ENCODE peak calls at places on chromosomes 2 and 18, in four cellular contexts. Z is upper lobe of right lung, J is endothelial cell, X is fibroblast of pulmonary artery. S is an unnamed sample.

GRCh38 chr2:190180313-190181065 is 118.0 kb upstream of the MSTN start:
- DNase-seq in Z (peak; percentile 83), J (peak; percentile 78), X (no peak), S (peak; percentile 17)

GRCh38 chr2:185689906-185690539 is 48.6 kb upstream of the FSIP2 start:
- DNase-seq in Z (no peak), J (no peak), X (no peak), S (no peak)

GRCh38 chr18:26549103-26549485 is 741 bp upstream of the KCTD1 start:
- DNase-seq in Z (peak; percentile 70), J (no peak), X (peak; percentile 52), S (no peak)

GRCh38 chr2:72139871-72140620 is 7.6 kb downstream of the CYP26B1 start:
- DNase-seq in Z (peak; percentile 60), J (no peak), X (no peak), S (peak; percentile 10)

GRCh38 chr2:235709124-235709813 is 215.4 kb downstream of the AGAP1 start:
- DNase-seq in Z (no peak), J (no peak), X (no peak), S (no peak)

GRCh38 chr18:45967007-45967706 is at the start of gene EPG5:
- DNase-seq in Z (peak; percentile 98), J (peak; percentile 93), X (peak; percentile 96), S (peak; percentile 89)

GRCh38 chr2:109208951-109209335 is 79.9 kb downstream of the SH3RF3 start:
- DNase-seq in Z (no peak), J (no peak), X (no peak), S (no peak)

GRCh38 chr2:30113617-30114293 is 33.1 kb upstream of the YPEL5 start:
- DNase-seq in Z (no peak), J (no peak), X (peak; percentile 73), S (no peak)

GRCh38 chr2:105320651-105321215 is 8.8 kb downstream of the TGFBRAP1 start:
- DNase-seq in Z (no peak), J (no peak), X (no peak), S (no peak)

GRCh38 chr18:56258178-56258577 is 380.2 kb downstream of the TXNL1 start:
- DNase-seq in Z (no peak), J (no peak), X (no peak), S (no peak)

GRCh38 chr2:180747728-180748127 is 232.7 kb upstream of the UBE2E3 start:
- DNase-seq in Z (no peak), J (no peak), X (peak; percentile 24), S (no peak)

GRCh38 chr2:150567771-150568278 is 80.4 kb upstream of the RND3 start:
- DNase-seq in Z (no peak), J (no peak), X (peak; percentile 65), S (no peak)

GRCh38 chr2:231376857-231377256 is 18.7 kb upstream of the B3GNT7 start:
- DNase-seq in Z (no peak), J (no peak), X (no peak), S (no peak)

GRCh38 chr2:237600205-237600846 is 9.8 kb upstream of the RAB17 start:
- DNase-seq in Z (no peak), J (no peak), X (peak; percentile 76), S (no peak)

GRCh38 chr2:9757430-9758287 is 85.6 kb upstream of the TAF1B start:
- DNase-seq in Z (peak; percentile 64), J (peak; percentile 39), X (no peak), S (no peak)

GRCh38 chr2:3603536-3604206 is 8.8 kb downstream of the COLEC11 start:
- DNase-seq in Z (no peak), J (no peak), X (no peak), S (no peak)

GRCh38 chr18:78659057-78659456 is 320.6 kb upstream of the SALL3 start:
- DNase-seq in Z (no peak), J (no peak), X (no peak), S (no peak)

GRCh38 chr18:79203017-79203605 is 133.9 kb downstream of the ATP9B start:
- DNase-seq in Z (no peak), J (no peak), X (no peak), S (no peak)

GRCh38 chr2:199455533-199456382 is 2.0 kb downstream of the SATB2 start:
- DNase-seq in Z (peak; percentile 68), J (peak; percentile 42), X (no peak), S (no peak)

GRCh38 chr18:76496200-76496890 is 1.3 kb upstream of the ZNF516 start:
- DNase-seq in Z (peak; percentile 89), J (peak; percentile 55), X (peak; percentile 88), S (peak; percentile 60)

GRCh38 chr2:84474176-84474575 is 15.1 kb upstream of the SUCLG1 start:
- DNase-seq in Z (no peak), J (no peak), X (no peak), S (no peak)

GRCh38 chr2:18545384-18545783 is 15.1 kb downstream of the RDH14 start:
- DNase-seq in Z (no peak), J (no peak), X (peak; percentile 33), S (no peak)

GRCh38 chr2:106536490-106536889 is 49.3 kb downstream of the CD8B2 start:
- DNase-seq in Z (no peak), J (no peak), X (no peak), S (no peak)
- TF ChIP-seq CTCF in Z (no peak), J (no peak), X (no peak), S (no peak)

GRCh38 chr2:5727242-5727641 is 35.1 kb downstream of the SOX11 start:
- DNase-seq in Z (no peak), J (no peak), X (no peak), S (no peak)
- TF ChIP-seq CTCF in Z (no peak), J (no peak), X (no peak), S (no peak)

GRCh38 chr2:15429032-15429431 is 132.1 kb downstream of the NBAS start:
- DNase-seq in Z (no peak), J (no peak), X (no peak), S (no peak)
- TF ChIP-seq CTCF in Z (no peak), J (no peak), X (no peak), S (no peak)

GRCh38 chr18:3440340-3440739 is 9.6 kb upstream of the TGIF1 start:
- DNase-seq in Z (no peak), J (no peak), X (no peak), S (no peak)
- TF ChIP-seq CTCF in Z (no peak), J (no peak), X (no peak), S (no peak)

GRCh38 chr2:61911510-61911909 is 6.0 kb downstream of the COMMD1 start:
- DNase-seq in Z (no peak), J (no peak), X (no peak), S (no peak)
- TF ChIP-seq CTCF in Z (no peak), J (no peak), X (peak; percentile 19), S (no peak)

GRCh38 chr2:44389895-44390294 is 28.1 kb downstream of the CAMKMT start:
- DNase-seq in Z (no peak), J (no peak), X (peak; percentile 6), S (no peak)
- TF ChIP-seq CTCF in Z (peak; percentile 18), J (peak; percentile 65), X (peak; percentile 43), S (peak; percentile 20)

DNA sequence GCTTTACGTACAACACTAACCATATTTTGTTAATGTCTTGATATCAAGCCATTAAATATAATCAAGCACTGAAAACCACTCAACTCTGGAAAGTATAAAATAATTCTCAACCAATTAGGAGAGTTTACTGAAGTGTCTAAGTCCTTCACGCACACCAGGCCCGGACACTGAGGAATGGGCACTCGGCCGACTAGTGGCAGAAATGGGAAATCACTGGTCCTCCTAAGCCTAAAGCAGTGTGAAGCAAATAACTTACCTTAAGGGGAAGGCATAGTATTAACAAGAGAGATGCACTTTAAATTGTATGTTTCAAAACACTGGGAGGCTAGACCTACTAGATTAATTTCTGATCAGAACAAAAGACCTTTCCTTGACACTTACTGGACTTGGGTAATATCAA is 45.7 kb downstream of the FAM210A start:
- DNase-seq in Z (no peak), J (peak; percentile 46), X (no peak), S (no peak)
- TF ChIP-seq CTCF in Z (peak; percentile 47), J (peak; percentile 78), X (peak; percentile 28), S (no peak)

GRCh38 chr2:47520825-47521665 is 118.1 kb downstream of the MSH2 start:
- DNase-seq in Z (no peak), J (peak; percentile 18), X (peak; percentile 48), S (peak; percentile 58)
- TF ChIP-seq CTCF in Z (no peak), J (no peak), X (peak; percentile 21), S (peak; percentile 30)

S was measured in natural killer cell.